ENCODE peak calls at places on chromosomes 5 and 9, in six cellular contexts. One of them, this sample, is unnamed.

GRCh38 chr5:177553671-177554429 is 513 bp downstream of the FAM193B start:
- DNase-seq in iPS-NIHi11: peak; percentile 76
- DNase-seq in tibial nerve: no peak
- DNase-seq in type B pancreatic cell: peak; percentile 74
- DNase-seq in endodermal cell: peak; percentile 73
- DNase-seq in nephron progenitor cell: peak; percentile 48
- DNase-seq in this sample: no peak

GRCh38 chr5:146340260-146341081 is 1.8 kb downstream of the POU4F3 start:
- DNase-seq in endodermal cell: peak; percentile 91
- DNase-seq in tibial nerve: peak; percentile 63
- DNase-seq in nephron progenitor cell: peak; percentile 92
- DNase-seq in iPS-NIHi11: peak; percentile 79
- DNase-seq in type B pancreatic cell: peak; percentile 80
- DNase-seq in this sample: no peak

GRCh38 chr5:54103871-54104270 is 206.5 kb downstream of the ARL15 start:
- DNase-seq in endodermal cell: no peak
- DNase-seq in tibial nerve: no peak
- DNase-seq in iPS-NIHi11: no peak
- DNase-seq in type B pancreatic cell: no peak
- DNase-seq in nephron progenitor cell: no peak
- DNase-seq in this sample: no peak

GRCh38 chr5:177497297-177498012 is at the start of gene PDLIM7:
- DNase-seq in iPS-NIHi11: peak; percentile 96
- DNase-seq in endodermal cell: peak; percentile 98
- DNase-seq in type B pancreatic cell: peak; percentile 97
- DNase-seq in nephron progenitor cell: peak; percentile 99
- DNase-seq in tibial nerve: peak; percentile 96
- DNase-seq in this sample: peak; percentile 93

GRCh38 chr5:133932441-133933168 is 35.8 kb downstream of the C5orf15 start:
- DNase-seq in iPS-NIHi11: no peak
- DNase-seq in endodermal cell: no peak
- DNase-seq in nephron progenitor cell: no peak
- DNase-seq in type B pancreatic cell: no peak
- DNase-seq in tibial nerve: no peak
- DNase-seq in this sample: no peak

GRCh38 chr9:114169940-114170791 is 14.8 kb downstream of the COL27A1 start:
- DNase-seq in endodermal cell: no peak
- DNase-seq in tibial nerve: no peak
- DNase-seq in nephron progenitor cell: no peak
- DNase-seq in type B pancreatic cell: no peak
- DNase-seq in iPS-NIHi11: no peak
- DNase-seq in this sample: no peak

GRCh38 chr9:93123561-93124283 is 10.3 kb downstream of the NINJ1 start:
- DNase-seq in endodermal cell: peak; percentile 35
- DNase-seq in nephron progenitor cell: no peak
- DNase-seq in type B pancreatic cell: no peak
- DNase-seq in iPS-NIHi11: peak; percentile 3
- DNase-seq in tibial nerve: no peak
- DNase-seq in this sample: no peak

GRCh38 chr9:5869315-5870019 is 21.2 kb upstream of the MLANA start:
- DNase-seq in iPS-NIHi11: peak; percentile 59
- DNase-seq in tibial nerve: no peak
- DNase-seq in nephron progenitor cell: no peak
- DNase-seq in type B pancreatic cell: no peak
- DNase-seq in endodermal cell: peak; percentile 89
- DNase-seq in this sample: peak; percentile 47

GRCh38 chr9:100602302-100602930 is 24.5 kb downstream of the CAVIN4 start:
- DNase-seq in tibial nerve: peak; percentile 22
- DNase-seq in endodermal cell: peak; percentile 86
- DNase-seq in nephron progenitor cell: peak; percentile 37
- DNase-seq in iPS-NIHi11: peak; percentile 47
- DNase-seq in type B pancreatic cell: no peak
- DNase-seq in this sample: peak; percentile 76

GRCh38 chr9:128149951-128150593 is 819 bp downstream of the LCN2 start:
- DNase-seq in endodermal cell: no peak
- DNase-seq in tibial nerve: no peak
- DNase-seq in type B pancreatic cell: no peak
- DNase-seq in nephron progenitor cell: no peak
- DNase-seq in iPS-NIHi11: no peak
- DNase-seq in this sample: no peak

GRCh38 chr5:135008981-135009735 is 24.9 kb downstream of the PITX1 start:
- DNase-seq in tibial nerve: no peak
- DNase-seq in endodermal cell: peak; percentile 45
- DNase-seq in iPS-NIHi11: peak; percentile 14
- DNase-seq in type B pancreatic cell: no peak
- DNase-seq in nephron progenitor cell: no peak
- DNase-seq in this sample: no peak

GRCh38 chr9:109908459-109909390 is 128.7 kb downstream of the PALM2AKAP2 start:
- DNase-seq in type B pancreatic cell: no peak
- DNase-seq in endodermal cell: peak; percentile 3
- DNase-seq in nephron progenitor cell: no peak
- DNase-seq in iPS-NIHi11: no peak
- DNase-seq in tibial nerve: no peak
- DNase-seq in this sample: no peak

GRCh38 chr5:95857185-95857945 is 34.8 kb upstream of the GLRX start:
- DNase-seq in endodermal cell: no peak
- DNase-seq in nephron progenitor cell: no peak
- DNase-seq in tibial nerve: peak; percentile 91
- DNase-seq in type B pancreatic cell: no peak
- DNase-seq in iPS-NIHi11: no peak
- DNase-seq in this sample: no peak

GRCh38 chr5:169126376-169127043 is 174.4 kb downstream of the SLIT3 start:
- DNase-seq in iPS-NIHi11: no peak
- DNase-seq in tibial nerve: no peak
- DNase-seq in endodermal cell: no peak
- DNase-seq in type B pancreatic cell: no peak
- DNase-seq in nephron progenitor cell: no peak
- DNase-seq in this sample: no peak

GRCh38 chr9:107760469-107761242 is 271.1 kb upstream of the KLF4 start:
- DNase-seq in tibial nerve: no peak
- DNase-seq in endodermal cell: no peak
- DNase-seq in nephron progenitor cell: no peak
- DNase-seq in type B pancreatic cell: no peak
- DNase-seq in iPS-NIHi11: no peak
- DNase-seq in this sample: no peak

GRCh38 chr9:108056083-108056804 is 566.7 kb upstream of the KLF4 start:
- DNase-seq in endodermal cell: no peak
- DNase-seq in tibial nerve: no peak
- DNase-seq in type B pancreatic cell: no peak
- DNase-seq in nephron progenitor cell: no peak
- DNase-seq in iPS-NIHi11: no peak
- DNase-seq in this sample: no peak

GRCh38 chr9:102354041-102354440 is 615.6 kb upstream of the GRIN3A start:
- DNase-seq in nephron progenitor cell: no peak
- DNase-seq in endodermal cell: no peak
- DNase-seq in type B pancreatic cell: no peak
- DNase-seq in iPS-NIHi11: no peak
- DNase-seq in tibial nerve: no peak
- DNase-seq in this sample: no peak

GRCh38 chr5:79030663-79031480 is 38.6 kb downstream of the DMGDH start:
- DNase-seq in tibial nerve: no peak
- DNase-seq in iPS-NIHi11: peak; percentile 12
- DNase-seq in nephron progenitor cell: no peak
- DNase-seq in type B pancreatic cell: no peak
- DNase-seq in endodermal cell: no peak
- DNase-seq in this sample: no peak

GRCh38 chr5:179618923-179619554 is 4.4 kb downstream of the HNRNPH1 start:
- DNase-seq in tibial nerve: no peak
- DNase-seq in nephron progenitor cell: no peak
- DNase-seq in type B pancreatic cell: no peak
- DNase-seq in iPS-NIHi11: no peak
- DNase-seq in endodermal cell: no peak
- DNase-seq in this sample: no peak

GRCh38 chr9:98997580-98997979 is 53.9 kb downstream of the COL15A1 start:
- DNase-seq in iPS-NIHi11: no peak
- DNase-seq in type B pancreatic cell: peak; percentile 39
- DNase-seq in endodermal cell: peak; percentile 29
- DNase-seq in tibial nerve: no peak
- DNase-seq in nephron progenitor cell: no peak
- DNase-seq in this sample: no peak

GRCh38 chr9:37953775-37954437 is 50.0 kb upstream of the SLC25A51 start:
- DNase-seq in tibial nerve: no peak
- DNase-seq in endodermal cell: no peak
- DNase-seq in nephron progenitor cell: no peak
- DNase-seq in iPS-NIHi11: no peak
- DNase-seq in type B pancreatic cell: no peak
- DNase-seq in this sample: no peak

GRCh38 chr9:94173632-94174031 is 85.5 kb upstream of the ZNF169 start:
- DNase-seq in iPS-NIHi11: no peak
- DNase-seq in endodermal cell: no peak
- DNase-seq in tibial nerve: no peak
- DNase-seq in nephron progenitor cell: no peak
- DNase-seq in type B pancreatic cell: no peak
- DNase-seq in this sample: no peak

GRCh38 chr9:121778252-121779225 is 127.1 kb downstream of the DAB2IP start:
- DNase-seq in tibial nerve: no peak
- DNase-seq in nephron progenitor cell: no peak
- DNase-seq in iPS-NIHi11: no peak
- DNase-seq in type B pancreatic cell: no peak
- DNase-seq in endodermal cell: no peak
- DNase-seq in this sample: no peak

GRCh38 chr5:149175346-149176113 is 34.2 kb downstream of the ABLIM3 start:
- DNase-seq in tibial nerve: no peak
- DNase-seq in endodermal cell: no peak
- DNase-seq in iPS-NIHi11: no peak
- DNase-seq in nephron progenitor cell: no peak
- DNase-seq in type B pancreatic cell: no peak
- DNase-seq in this sample: no peak

GRCh38 chr5:67209141-67209771 is 12.7 kb upstream of the CD180 start:
- DNase-seq in nephron progenitor cell: peak; percentile 59
- DNase-seq in iPS-NIHi11: peak; percentile 82
- DNase-seq in endodermal cell: peak; percentile 88
- DNase-seq in tibial nerve: peak; percentile 94
- DNase-seq in type B pancreatic cell: no peak
- DNase-seq in this sample: peak; percentile 81

GRCh38 chr5:140235776-140236558 is 61.0 kb downstream of the CYSTM1 start:
- DNase-seq in tibial nerve: no peak
- DNase-seq in type B pancreatic cell: no peak
- DNase-seq in iPS-NIHi11: no peak
- DNase-seq in nephron progenitor cell: no peak
- DNase-seq in endodermal cell: no peak
- DNase-seq in this sample: no peak

GRCh38 chr5:163022582-163023128 is 414.7 kb upstream of the CCNG1 start:
- DNase-seq in tibial nerve: no peak
- DNase-seq in iPS-NIHi11: no peak
- DNase-seq in nephron progenitor cell: no peak
- DNase-seq in endodermal cell: no peak
- DNase-seq in type B pancreatic cell: no peak
- DNase-seq in this sample: no peak

GRCh38 chr5:167361841-167362240 is 929.6 kb upstream of the WWC1 start:
- DNase-seq in type B pancreatic cell: no peak
- DNase-seq in nephron progenitor cell: no peak
- DNase-seq in tibial nerve: no peak
- DNase-seq in endodermal cell: no peak
- DNase-seq in iPS-NIHi11: no peak
- DNase-seq in this sample: no peak

GRCh38 chr5:32280656-32281081 is 32.1 kb downstream of the MTMR12 start:
- DNase-seq in type B pancreatic cell: no peak
- DNase-seq in nephron progenitor cell: no peak
- DNase-seq in endodermal cell: no peak
- DNase-seq in tibial nerve: no peak
- DNase-seq in iPS-NIHi11: no peak
- DNase-seq in this sample: no peak

GRCh38 chr5:71932649-71933338 is 174.5 kb upstream of the MAP1B start:
- DNase-seq in endodermal cell: peak; percentile 81
- DNase-seq in type B pancreatic cell: no peak
- DNase-seq in nephron progenitor cell: peak; percentile 12
- DNase-seq in iPS-NIHi11: peak; percentile 78
- DNase-seq in tibial nerve: peak; percentile 22
- DNase-seq in this sample: peak; percentile 40

GRCh38 chr9:35828716-35829083 is at the start of gene FAM221B:
- DNase-seq in iPS-NIHi11: peak; percentile 63
- DNase-seq in type B pancreatic cell: no peak
- DNase-seq in tibial nerve: no peak
- DNase-seq in endodermal cell: peak; percentile 84
- DNase-seq in nephron progenitor cell: peak; percentile 75
- DNase-seq in this sample: no peak

GRCh38 chr9:137127301-137128157 is 11.4 kb upstream of the GRIN1 start:
- DNase-seq in iPS-NIHi11: no peak
- DNase-seq in type B pancreatic cell: no peak
- DNase-seq in nephron progenitor cell: no peak
- DNase-seq in tibial nerve: no peak
- DNase-seq in endodermal cell: peak; percentile 28
- DNase-seq in this sample: no peak

GRCh38 chr9:99266136-99267023 is 44.3 kb downstream of the SEC61B start:
- DNase-seq in nephron progenitor cell: peak; percentile 82
- DNase-seq in tibial nerve: peak; percentile 60
- DNase-seq in endodermal cell: peak; percentile 95
- DNase-seq in iPS-NIHi11: peak; percentile 74
- DNase-seq in type B pancreatic cell: peak; percentile 77
- DNase-seq in this sample: peak; percentile 83

GRCh38 chr5:178249191-178249989 is 16.8 kb upstream of the PHYKPL start:
- DNase-seq in type B pancreatic cell: no peak
- DNase-seq in endodermal cell: no peak
- DNase-seq in nephron progenitor cell: no peak
- DNase-seq in iPS-NIHi11: no peak
- DNase-seq in tibial nerve: no peak
- DNase-seq in this sample: no peak

GRCh38 chr9:88173378-88173999 is 35.2 kb upstream of the SPATA31C2 start:
- DNase-seq in tibial nerve: peak; percentile 34
- DNase-seq in nephron progenitor cell: peak; percentile 20
- DNase-seq in type B pancreatic cell: no peak
- DNase-seq in iPS-NIHi11: peak; percentile 66
- DNase-seq in endodermal cell: peak; percentile 86
- DNase-seq in this sample: peak; percentile 77

This sample was measured in NT2/D1.